ENCODE peak calls at places on chromosomes 11 and 22, in nine cellular contexts. C, S, Z, L, M, W, V, D and Y are unnamed samples. For H3K4me1, the result is how much of the 10 kb centered on the place peaks cover.

GRCh38 chr11:72947229-72947628 is 133.0 kb downstream of the ATG16L2 start:
- DNase-seq in V (no peak), D (no peak), L (no peak), S (no peak), C (no peak), M (no peak), Z (no peak), W (no peak), Y (no peak)

GRCh38 chr11:33652930-33653329 is 47.7 kb downstream of the C11orf91 start:
- DNase-seq in L (no peak), S (no peak), W (no peak), M (no peak), Z (no peak), D (no peak), V (no peak), C (no peak), Y (no peak)

GRCh38 chr11:103234974-103235373 is 125.7 kb downstream of the DYNC2H1 start:
- DNase-seq in D (no peak), S (no peak), Z (no peak), M (no peak), V (no peak), L (no peak), W (no peak), C (no peak), Y (no peak)

GRCh38 chr11:9688716-9689511 is 25.0 kb downstream of the SWAP70 start:
- DNase-seq in Z (peak), S (no peak), V (no peak), D (no peak), L (no peak), C (no peak), M (no peak), W (no peak), Y (no peak)

GRCh38 chr22:44968736-44969135 is 41.1 kb downstream of the PHF21B start:
- DNase-seq in L (no peak), V (no peak), W (no peak), Z (no peak), D (no peak), C (no peak), M (no peak), S (no peak), Y (no peak)

GRCh38 chr11:75815345-75815983 is 454 bp downstream of the UVRAG start:
- DNase-seq in V (peak), S (no peak), Z (peak), L (peak), C (peak), D (peak), M (no peak), W (peak), Y (no peak)

GRCh38 chr11:72069200-72069599 is 11.1 kb downstream of the NUMA1 start:
- DNase-seq in M (no peak), W (no peak), V (no peak), C (no peak), D (no peak), L (no peak), Z (no peak), S (no peak), Y (no peak)

GRCh38 chr22:27650985-27651384 is 150.6 kb downstream of the MN1 start:
- DNase-seq in C (no peak), W (no peak), S (no peak), L (peak), V (no peak), M (no peak), D (no peak), Z (no peak), Y (no peak)

GRCh38 chr11:10375280-10376048 is 70.6 kb downstream of the ADM start:
- DNase-seq in Z (no peak), D (no peak), S (peak), V (no peak), M (no peak), C (no peak), W (no peak), L (no peak), Y (no peak)

GRCh38 chr11:128720522-128720985 is 26.7 kb downstream of the FLI1 start:
- DNase-seq in Z (no peak), V (no peak), D (peak), S (no peak), L (peak), W (peak), C (no peak), M (no peak), Y (peak)

GRCh38 chr11:71433648-71434450 is 14.3 kb downstream of the DHCR7 start:
- DNase-seq in W (peak), L (no peak), D (peak), S (no peak), C (no peak), V (peak), Z (no peak), M (no peak), Y (peak)

GRCh38 chr11:128506999-128507591 is 80.3 kb downstream of the ETS1 start:
- DNase-seq in W (peak), M (peak), D (peak), Z (peak), V (peak), S (peak), L (no peak), C (peak), Y (peak)

GRCh38 chr11:117684731-117685130 is 112.3 kb downstream of the DSCAML1 start:
- DNase-seq in V (no peak), W (no peak), D (peak), L (no peak), Z (no peak), M (no peak), S (no peak), C (no peak), Y (no peak)

GRCh38 chr22:17121235-17122195 is at the start of gene TMEM121B:
- DNase-seq in Z (peak), C (peak), D (peak), L (peak), W (peak), S (no peak), M (peak), V (no peak), Y (peak)

GRCh38 chr11:7261578-7261977 is 9.9 kb downstream of the SYT9 start:
- DNase-seq in Z (no peak), S (no peak), M (no peak), C (no peak), L (no peak), D (no peak), W (no peak), V (no peak), Y (peak)

GRCh38 chr11:7257744-7258143 is 6.0 kb downstream of the SYT9 start:
- DNase-seq in V (no peak), S (no peak), D (no peak), L (no peak), M (no peak), Z (no peak), C (no peak), W (no peak), Y (no peak)

GRCh38 chr11:7256943-7257342 is 5.2 kb downstream of the SYT9 start:
- DNase-seq in S (no peak), C (no peak), D (no peak), M (no peak), V (no peak), W (no peak), Z (no peak), L (no peak), Y (peak)

GRCh38 chr11:7263842-7264241 is 12.1 kb downstream of the SYT9 start:
- DNase-seq in Z (no peak), M (no peak), W (no peak), S (no peak), D (no peak), L (no peak), V (no peak), C (no peak), Y (no peak)

GRCh38 chr11:7262672-7263071 is 11.0 kb downstream of the SYT9 start:
- DNase-seq in M (no peak), Z (no peak), W (no peak), L (no peak), D (no peak), C (no peak), S (no peak), V (no peak), Y (no peak)
- H3K4me3 ChIP-seq in M (no peak), Z (no peak), W (no peak), L (no peak), D (no peak), C (no peak), S (no peak), V (no peak), Y (no peak)

DNA sequence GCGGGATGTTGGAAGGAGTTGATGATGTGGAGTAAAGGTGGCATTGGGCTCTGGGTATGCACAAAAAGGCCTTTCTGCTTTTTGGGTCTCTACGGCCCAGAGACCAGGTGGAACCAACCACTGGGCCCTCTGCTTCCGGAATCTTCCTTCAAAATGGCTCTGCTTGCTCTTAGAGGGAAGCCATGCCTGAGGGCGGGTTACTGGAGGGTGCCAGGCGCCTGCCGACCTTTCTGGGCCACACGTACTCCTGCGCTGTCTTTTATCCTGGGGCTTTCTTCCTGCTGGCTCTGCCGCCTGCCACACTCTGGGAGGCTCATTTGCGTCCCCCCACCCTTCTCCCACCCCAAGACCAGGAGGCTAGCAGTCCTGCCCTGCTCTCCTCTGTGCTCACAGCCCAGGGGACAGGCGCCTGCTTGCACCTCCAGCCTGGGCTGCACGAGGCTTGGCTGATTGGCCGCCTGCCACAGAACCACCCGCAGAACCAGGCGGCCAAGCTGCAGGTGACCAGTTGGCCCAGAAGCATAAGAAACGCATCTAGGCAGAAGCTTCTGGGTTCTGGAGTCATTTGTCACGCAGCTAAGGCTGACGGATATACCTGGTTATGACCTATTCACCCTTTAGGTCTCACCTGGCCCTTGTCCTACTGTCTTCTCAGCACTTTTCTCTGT is 536.9 kb downstream of the TBC1D22A start:
- DNase-seq in L (no peak), W (no peak), S (peak), M (no peak), D (no peak), C (no peak), Z (no peak), V (no peak), Y (no peak)
- TF ChIP-seq POLR2A in L (no peak), W (no peak), S (no peak), M (no peak), D (no peak), C (no peak), Z (no peak), V (no peak), Y (no peak)

GRCh38 chr22:46737976-46738641 is at the start of gene CERK:
- DNase-seq in Z (peak), W (peak), C (peak), L (peak), V (peak), D (peak), S (no peak), M (peak), Y (peak)
- H3K4me1 ChIP-seq in Z (half or more), W (half or more), C (half or more), L (under half), V (half or more), D (under half), S (half or more), M (half or more), Y (under half)

GRCh38 chr11:204587-205109 is 2.6 kb downstream of the BET1L start:
- DNase-seq in V (no peak), M (no peak), Z (no peak), D (no peak), C (peak), S (peak), W (peak), L (no peak), Y (no peak)

GRCh38 chr11:206516-207212 is 535 bp downstream of the BET1L start:
- DNase-seq in W (peak), Z (peak), D (peak), S (no peak), L (peak), M (no peak), C (peak), V (peak), Y (no peak)

GRCh38 chr11:205221-206001 is 1.8 kb downstream of the BET1L start:
- DNase-seq in D (no peak), L (no peak), V (no peak), Z (no peak), W (peak), M (no peak), S (peak), C (peak), Y (no peak)

GRCh38 chr11:207213-208176 is at the start of the genes BET1L and RIC8A:
- DNase-seq in M (peak), C (peak), V (peak), S (peak), D (peak), L (peak), W (peak), Z (peak), Y (peak)

GRCh38 chr11:206002-206384 is 1.2 kb downstream of the BET1L start:
- DNase-seq in S (no peak), W (peak), V (peak), M (no peak), D (peak), Z (no peak), L (no peak), C (peak), Y (no peak)
- H3K4me3 ChIP-seq in S (peak), W (peak), V (peak), M (peak), D (peak), Z (peak), L (no peak), C (peak), Y (peak)

GRCh38 chr11:59171508-59172322 is at the start of gene DTX4:
- DNase-seq in L (peak), S (peak), W (peak), V (peak), D (peak), C (peak), Z (peak), M (peak), Y (peak)
- TF ChIP-seq POLR2A in L (no peak), S (no peak), W (no peak), V (no peak), D (peak), C (no peak), Z (no peak), M (peak), Y (peak)